ENCODE peak calls at places on chromosomes 6 and 20, in ten cellular contexts. One of them, this sample, is unnamed.

GRCh38 chr6:10719386-10720228 is 3.3 kb upstream of the TMEM14C start:
- DNase-seq in breast epithelium: no peak
- DNase-seq in ovary: peak; percentile 50
- DNase-seq in cardiac muscle cell: peak; percentile 25
- DNase-seq in uterus: peak; percentile 31
- DNase-seq in brain microvascular endothelial cell: peak; percentile 14
- DNase-seq in sigmoid colon: no peak
- DNase-seq in heart right ventricle: peak; percentile 56
- DNase-seq in SJSA1: peak; percentile 28
- DNase-seq in fibroblast of lung: no peak
- DNase-seq in this sample: peak; percentile 34

GRCh38 chr6:117417851-117418250 is 7.9 kb downstream of the ROS1 start:
- DNase-seq in breast epithelium: no peak
- DNase-seq in ovary: no peak
- DNase-seq in cardiac muscle cell: no peak
- DNase-seq in uterus: no peak
- DNase-seq in brain microvascular endothelial cell: no peak
- DNase-seq in sigmoid colon: no peak
- DNase-seq in heart right ventricle: no peak
- DNase-seq in SJSA1: no peak
- DNase-seq in fibroblast of lung: peak; percentile 51
- DNase-seq in this sample: no peak

GRCh38 chr6:52363222-52363867 is 1.4 kb downstream of the PAQR8 start:
- DNase-seq in breast epithelium: no peak
- DNase-seq in ovary: peak; percentile 23
- DNase-seq in cardiac muscle cell: peak; percentile 5
- DNase-seq in uterus: no peak
- DNase-seq in brain microvascular endothelial cell: no peak
- DNase-seq in sigmoid colon: no peak
- DNase-seq in heart right ventricle: no peak
- DNase-seq in SJSA1: peak; percentile 42
- DNase-seq in fibroblast of lung: no peak
- DNase-seq in this sample: no peak

GRCh38 chr20:3885711-3886110 is 3.5 kb upstream of the PANK2 start:
- DNase-seq in breast epithelium: no peak
- DNase-seq in ovary: no peak
- DNase-seq in cardiac muscle cell: no peak
- DNase-seq in uterus: no peak
- DNase-seq in brain microvascular endothelial cell: no peak
- DNase-seq in sigmoid colon: no peak
- DNase-seq in heart right ventricle: no peak
- DNase-seq in SJSA1: no peak
- DNase-seq in fibroblast of lung: no peak
- DNase-seq in this sample: no peak

GRCh38 chr6:69265090-69265489 is 531.7 kb downstream of the LMBRD1 start:
- DNase-seq in breast epithelium: no peak
- DNase-seq in ovary: no peak
- DNase-seq in cardiac muscle cell: no peak
- DNase-seq in uterus: no peak
- DNase-seq in brain microvascular endothelial cell: no peak
- DNase-seq in sigmoid colon: no peak
- DNase-seq in heart right ventricle: no peak
- DNase-seq in SJSA1: no peak
- DNase-seq in fibroblast of lung: no peak
- DNase-seq in this sample: no peak

GRCh38 chr6:373773-374724 is 17.5 kb upstream of the IRF4 start:
- DNase-seq in breast epithelium: no peak
- DNase-seq in ovary: no peak
- DNase-seq in cardiac muscle cell: peak; percentile 13
- DNase-seq in uterus: no peak
- DNase-seq in brain microvascular endothelial cell: peak; percentile 7
- DNase-seq in sigmoid colon: no peak
- DNase-seq in heart right ventricle: no peak
- DNase-seq in SJSA1: no peak
- DNase-seq in fibroblast of lung: no peak
- DNase-seq in this sample: no peak

GRCh38 chr6:28880894-28881780 is 42.6 kb downstream of the TRIM27 start:
- DNase-seq in breast epithelium: peak; percentile 75
- DNase-seq in ovary: peak; percentile 87
- DNase-seq in cardiac muscle cell: peak; percentile 80
- DNase-seq in uterus: peak; percentile 78
- DNase-seq in brain microvascular endothelial cell: peak; percentile 83
- DNase-seq in sigmoid colon: peak; percentile 82
- DNase-seq in heart right ventricle: peak; percentile 68
- DNase-seq in SJSA1: peak; percentile 83
- DNase-seq in fibroblast of lung: peak; percentile 59
- DNase-seq in this sample: no peak

GRCh38 chr20:35174458-35175216 is 2.8 kb downstream of the PROCR start:
- DNase-seq in breast epithelium: no peak
- DNase-seq in ovary: peak; percentile 34
- DNase-seq in cardiac muscle cell: no peak
- DNase-seq in uterus: no peak
- DNase-seq in brain microvascular endothelial cell: no peak
- DNase-seq in sigmoid colon: no peak
- DNase-seq in heart right ventricle: no peak
- DNase-seq in SJSA1: no peak
- DNase-seq in fibroblast of lung: no peak
- DNase-seq in this sample: no peak

GRCh38 chr6:44655368-44656342 is 268.1 kb downstream of the CDC5L start:
- DNase-seq in breast epithelium: peak; percentile 86
- DNase-seq in ovary: peak; percentile 71
- DNase-seq in cardiac muscle cell: peak; percentile 89
- DNase-seq in uterus: peak; percentile 77
- DNase-seq in brain microvascular endothelial cell: peak; percentile 54
- DNase-seq in sigmoid colon: peak; percentile 93
- DNase-seq in heart right ventricle: peak; percentile 60
- DNase-seq in SJSA1: peak; percentile 78
- DNase-seq in fibroblast of lung: peak; percentile 57
- DNase-seq in this sample: peak; percentile 66
- H3K4me3 ChIP-seq in breast epithelium: no peak overlapping the region
- H3K4me3 ChIP-seq in ovary: no peak overlapping the region
- H3K4me3 ChIP-seq in cardiac muscle cell: no peak overlapping the region
- H3K4me3 ChIP-seq in uterus: no peak overlapping the region
- H3K4me3 ChIP-seq in brain microvascular endothelial cell: no peak overlapping the region
- H3K4me3 ChIP-seq in sigmoid colon: no peak overlapping the region
- H3K4me3 ChIP-seq in heart right ventricle: no peak overlapping the region
- H3K4me3 ChIP-seq in SJSA1: no peak overlapping the region
- H3K4me3 ChIP-seq in fibroblast of lung: no peak overlapping the region
- H3K4me3 ChIP-seq in this sample: peak overlapping the region; percentile 27

DNA sequence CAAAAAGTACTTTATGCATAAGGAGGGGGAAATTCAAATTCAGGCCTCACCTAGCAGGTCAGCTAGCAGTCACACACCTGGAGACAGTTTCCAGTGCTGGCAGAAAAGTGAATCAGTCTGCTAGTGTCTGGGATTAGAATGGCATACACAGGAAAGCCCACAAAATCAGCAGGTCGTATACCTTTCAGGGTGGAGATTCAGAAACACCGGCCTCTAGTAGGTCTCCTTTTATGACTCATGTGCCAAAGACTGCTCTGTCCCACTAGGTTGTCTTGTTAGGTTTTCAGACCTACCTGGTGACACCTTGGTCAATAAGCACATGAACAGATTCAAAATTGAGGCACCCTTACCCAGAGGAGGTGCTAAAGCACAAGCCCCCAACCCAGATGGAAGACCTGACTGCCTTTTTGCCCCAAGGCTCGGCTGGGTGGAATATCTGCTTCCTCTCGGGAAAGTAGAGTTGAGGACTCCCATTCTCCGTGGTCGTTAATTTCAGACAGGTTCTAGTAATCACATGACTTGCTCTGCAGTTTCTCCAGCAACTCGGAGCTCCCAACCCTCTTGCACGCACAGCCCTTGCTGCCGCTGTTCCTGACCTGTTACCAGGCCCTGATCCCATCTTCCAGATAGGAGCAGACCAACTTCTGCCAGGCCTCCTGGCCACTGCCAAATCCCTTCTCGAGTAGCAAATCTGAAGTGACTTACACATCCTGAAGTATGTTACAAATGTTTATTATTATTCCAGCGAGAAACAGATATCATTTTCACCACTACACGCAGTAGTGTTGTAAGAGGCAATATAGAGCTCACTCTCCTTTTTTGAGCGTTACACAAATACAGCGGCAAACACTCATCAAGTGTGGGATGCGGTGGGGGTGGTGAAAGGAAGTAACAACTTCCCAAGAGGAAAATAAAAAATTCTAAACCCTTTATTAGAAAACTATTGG is 46.6 kb downstream of the AGPAT4 start:
- DNase-seq in breast epithelium: no peak
- DNase-seq in ovary: no peak
- DNase-seq in cardiac muscle cell: no peak
- DNase-seq in uterus: no peak
- DNase-seq in brain microvascular endothelial cell: no peak
- DNase-seq in sigmoid colon: no peak
- DNase-seq in heart right ventricle: no peak
- DNase-seq in SJSA1: no peak
- DNase-seq in fibroblast of lung: peak; percentile 39
- DNase-seq in this sample: no peak
- H3K27ac ChIP-seq in breast epithelium: peak overlapping the region; percentile 13
- H3K27ac ChIP-seq in ovary: no peak overlapping the region
- H3K27ac ChIP-seq in cardiac muscle cell: peak overlapping the region; percentile 88
- H3K27ac ChIP-seq in uterus: peak overlapping the region; percentile 89
- H3K27ac ChIP-seq in brain microvascular endothelial cell: no peak overlapping the region
- H3K27ac ChIP-seq in sigmoid colon: peak overlapping the region; percentile 74
- H3K27ac ChIP-seq in heart right ventricle: no peak overlapping the region
- H3K27ac ChIP-seq in SJSA1: no peak overlapping the region
- H3K27ac ChIP-seq in fibroblast of lung: no peak overlapping the region
- H3K27ac ChIP-seq in this sample: peak overlapping the region; percentile 59

DNA sequence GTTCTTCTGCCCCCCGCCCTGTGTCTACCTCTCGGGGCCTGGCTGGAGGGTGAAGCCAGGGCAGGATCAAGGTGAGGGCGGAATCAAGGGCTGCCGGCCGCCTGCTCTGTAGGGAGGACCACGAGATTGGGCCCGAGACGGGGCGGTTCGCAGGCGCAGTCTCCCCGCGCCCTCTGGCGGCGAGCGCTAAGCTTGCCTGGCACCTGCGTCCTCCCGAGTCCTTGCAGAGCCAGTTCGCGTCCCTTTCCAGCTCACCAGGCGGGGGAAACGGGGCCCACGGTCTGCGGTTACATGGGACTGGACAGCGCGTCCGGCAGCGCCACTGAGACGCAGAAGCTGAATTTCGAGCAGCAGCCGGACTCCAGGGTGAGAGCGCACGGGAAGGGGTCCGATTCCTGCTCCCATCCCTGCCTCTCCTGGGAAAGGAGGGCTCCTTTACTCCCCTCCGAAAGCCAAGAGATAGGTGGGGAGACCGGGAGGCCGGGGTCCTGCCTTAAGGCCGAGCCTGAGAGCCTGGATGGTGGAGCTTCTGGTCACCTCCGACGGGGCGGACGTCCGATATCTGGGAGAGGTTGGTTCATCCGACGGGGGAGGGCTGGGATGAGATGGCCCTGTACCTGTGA is 3.6 kb upstream of the MATN4 start:
- DNase-seq in breast epithelium: no peak
- DNase-seq in ovary: peak; percentile 31
- DNase-seq in cardiac muscle cell: peak; percentile 65
- DNase-seq in uterus: peak; percentile 31
- DNase-seq in brain microvascular endothelial cell: no peak
- DNase-seq in sigmoid colon: no peak
- DNase-seq in heart right ventricle: no peak
- DNase-seq in SJSA1: peak; percentile 20
- DNase-seq in fibroblast of lung: peak; percentile 38
- DNase-seq in this sample: peak; percentile 21
- H3K4me3 ChIP-seq in breast epithelium: no peak overlapping the region
- H3K4me3 ChIP-seq in ovary: no peak overlapping the region
- H3K4me3 ChIP-seq in cardiac muscle cell: no peak overlapping the region
- H3K4me3 ChIP-seq in uterus: no peak overlapping the region
- H3K4me3 ChIP-seq in brain microvascular endothelial cell: no peak overlapping the region
- H3K4me3 ChIP-seq in sigmoid colon: no peak overlapping the region
- H3K4me3 ChIP-seq in heart right ventricle: no peak overlapping the region
- H3K4me3 ChIP-seq in SJSA1: no peak overlapping the region
- H3K4me3 ChIP-seq in fibroblast of lung: no peak overlapping the region
- H3K4me3 ChIP-seq in this sample: no peak overlapping the region

GRCh38 chr20:13338097-13338661 is 117.1 kb downstream of the ISM1 start:
- DNase-seq in breast epithelium: no peak
- DNase-seq in ovary: no peak
- DNase-seq in cardiac muscle cell: no peak
- DNase-seq in uterus: no peak
- DNase-seq in brain microvascular endothelial cell: no peak
- DNase-seq in sigmoid colon: no peak
- DNase-seq in heart right ventricle: no peak
- DNase-seq in SJSA1: no peak
- DNase-seq in fibroblast of lung: no peak
- DNase-seq in this sample: no peak

GRCh38 chr20:13338999-13339411 is 117.9 kb downstream of the ISM1 start:
- DNase-seq in breast epithelium: no peak
- DNase-seq in ovary: no peak
- DNase-seq in cardiac muscle cell: no peak
- DNase-seq in uterus: no peak
- DNase-seq in brain microvascular endothelial cell: no peak
- DNase-seq in sigmoid colon: no peak
- DNase-seq in heart right ventricle: no peak
- DNase-seq in SJSA1: no peak
- DNase-seq in fibroblast of lung: no peak
- DNase-seq in this sample: no peak

GRCh38 chr20:13337090-13337784 is 116.2 kb downstream of the ISM1 start:
- DNase-seq in breast epithelium: no peak
- DNase-seq in ovary: no peak
- DNase-seq in cardiac muscle cell: no peak
- DNase-seq in uterus: no peak
- DNase-seq in brain microvascular endothelial cell: no peak
- DNase-seq in sigmoid colon: no peak
- DNase-seq in heart right ventricle: no peak
- DNase-seq in SJSA1: no peak
- DNase-seq in fibroblast of lung: no peak
- DNase-seq in this sample: no peak

GRCh38 chr20:13333793-13334192 is 112.7 kb downstream of the ISM1 start:
- DNase-seq in breast epithelium: no peak
- DNase-seq in ovary: no peak
- DNase-seq in cardiac muscle cell: peak; percentile 6
- DNase-seq in uterus: no peak
- DNase-seq in brain microvascular endothelial cell: no peak
- DNase-seq in sigmoid colon: no peak
- DNase-seq in heart right ventricle: no peak
- DNase-seq in SJSA1: no peak
- DNase-seq in fibroblast of lung: no peak
- DNase-seq in this sample: no peak

GRCh38 chr20:13336308-13337089 is 115.4 kb downstream of the ISM1 start:
- DNase-seq in breast epithelium: no peak
- DNase-seq in ovary: no peak
- DNase-seq in cardiac muscle cell: no peak
- DNase-seq in uterus: no peak
- DNase-seq in brain microvascular endothelial cell: no peak
- DNase-seq in sigmoid colon: no peak
- DNase-seq in heart right ventricle: no peak
- DNase-seq in SJSA1: no peak
- DNase-seq in fibroblast of lung: peak; percentile 21
- DNase-seq in this sample: no peak
- H3K27ac ChIP-seq in breast epithelium: no peak overlapping the region
- H3K27ac ChIP-seq in ovary: no peak overlapping the region
- H3K27ac ChIP-seq in cardiac muscle cell: no peak overlapping the region
- H3K27ac ChIP-seq in uterus: no peak overlapping the region
- H3K27ac ChIP-seq in brain microvascular endothelial cell: no peak overlapping the region
- H3K27ac ChIP-seq in sigmoid colon: no peak overlapping the region
- H3K27ac ChIP-seq in heart right ventricle: no peak overlapping the region
- H3K27ac ChIP-seq in SJSA1: no peak overlapping the region
- H3K27ac ChIP-seq in fibroblast of lung: no peak overlapping the region
- H3K27ac ChIP-seq in this sample: no peak overlapping the region

GRCh38 chr6:128112494-128112893 is 211.6 kb upstream of the THEMIS start:
- DNase-seq in breast epithelium: no peak
- DNase-seq in ovary: no peak
- DNase-seq in cardiac muscle cell: no peak
- DNase-seq in uterus: no peak
- DNase-seq in brain microvascular endothelial cell: no peak
- DNase-seq in sigmoid colon: no peak
- DNase-seq in heart right ventricle: no peak
- DNase-seq in SJSA1: no peak
- DNase-seq in fibroblast of lung: no peak
- DNase-seq in this sample: no peak
- H3K4me3 ChIP-seq in breast epithelium: peak overlapping the region; percentile 2
- H3K4me3 ChIP-seq in ovary: no peak overlapping the region
- H3K4me3 ChIP-seq in cardiac muscle cell: no peak overlapping the region
- H3K4me3 ChIP-seq in uterus: no peak overlapping the region
- H3K4me3 ChIP-seq in brain microvascular endothelial cell: no peak overlapping the region
- H3K4me3 ChIP-seq in sigmoid colon: peak overlapping the region; percentile 37
- H3K4me3 ChIP-seq in heart right ventricle: peak overlapping the region; percentile 30
- H3K4me3 ChIP-seq in SJSA1: no peak overlapping the region
- H3K4me3 ChIP-seq in fibroblast of lung: peak overlapping the region; percentile 11
- H3K4me3 ChIP-seq in this sample: peak overlapping the region; percentile 26

This sample was measured in CD8-positive, alpha-beta memory T cell.